ENCODE peak calls at places on chromosome 9, in seven cellular contexts. Z, F, P, K, N, E and Y are unnamed samples.

GRCh38 chr9:18296702-18297531 is 177.0 kb upstream of the ADAMTSL1 start:
- DNase-seq in E (no peak), Z (no peak), P (peak), K (peak), N (no peak), F (peak), Y (no peak)

GRCh38 chr9:129278391-129279237 is 100.6 kb upstream of the IER5L start:
- DNase-seq in P (peak), K (no peak), N (peak), E (peak), Z (no peak), F (peak), Y (no peak)

GRCh38 chr9:126694206-126695081 is 80.7 kb downstream of the LMX1B start:
- DNase-seq in N (no peak), P (no peak), Z (no peak), E (peak), F (no peak), K (no peak), Y (no peak)

GRCh38 chr9:125521462-125522327 is 185.3 kb downstream of the MAPKAP1 start:
- DNase-seq in Z (no peak), K (peak), E (no peak), F (peak), N (no peak), P (peak), Y (peak)

GRCh38 chr9:14326264-14326826 is 12.4 kb upstream of the NFIB start:
- DNase-seq in F (peak), Z (no peak), P (peak), E (no peak), N (no peak), K (peak), Y (peak)

GRCh38 chr9:104836235-104836634 is 72.3 kb downstream of the NIPSNAP3B start:
- DNase-seq in P (no peak), F (peak), Z (no peak), E (no peak), N (no peak), K (no peak), Y (peak)

GRCh38 chr9:115157245-115157674 is 39.3 kb upstream of the TNC start:
- DNase-seq in N (no peak), F (peak), P (peak), E (no peak), Z (no peak), K (peak), Y (no peak)

GRCh38 chr9:130448035-130448624 is 3.4 kb downstream of the ASS1 start:
- DNase-seq in F (no peak), N (no peak), E (no peak), K (no peak), P (peak), Z (no peak), Y (peak)

GRCh38 chr9:23477908-23478307 is 348.1 kb downstream of the ELAVL2 start:
- DNase-seq in F (no peak), E (no peak), Z (no peak), N (no peak), P (no peak), K (no peak), Y (no peak)

GRCh38 chr9:94761506-94761905 is 35.0 kb downstream of the AOPEP start:
- DNase-seq in Z (no peak), N (no peak), E (no peak), K (no peak), P (no peak), F (peak), Y (no peak)

GRCh38 chr9:94591876-94592275 is 1.7 kb downstream of the FBP2 start:
- DNase-seq in P (no peak), K (no peak), Z (no peak), F (no peak), N (no peak), E (no peak), Y (no peak)

GRCh38 chr9:33813712-33814641 is 3.0 kb upstream of the UBE2R2 start:
- DNase-seq in N (no peak), F (peak), E (peak), K (peak), Z (no peak), P (peak), Y (peak)

GRCh38 chr9:136339173-136339957 is 12.0 kb downstream of the GPSM1 start:
- DNase-seq in E (peak), N (no peak), F (peak), P (peak), Z (peak), K (peak), Y (no peak)

GRCh38 chr9:68817079-68817875 is 112.2 kb downstream of the PIP5K1B start:
- DNase-seq in P (no peak), Z (no peak), F (no peak), K (no peak), N (no peak), E (no peak), Y (no peak)

GRCh38 chr9:99823392-99824377 is 2.0 kb downstream of the NR4A3 start:
- DNase-seq in K (peak), P (peak), Z (peak), E (peak), F (peak), N (peak), Y (no peak)

GRCh38 chr9:107338911-107339659 is 56.0 kb downstream of the RAD23B start:
- DNase-seq in F (no peak), Z (no peak), E (no peak), P (no peak), K (no peak), N (no peak), Y (no peak)

GRCh38 chr9:1231998-1232919 is 182.1 kb downstream of the DMRT2 start:
- DNase-seq in N (peak), F (peak), P (peak), E (no peak), Z (peak), K (peak), Y (no peak)

GRCh38 chr9:89234636-89235035 is 56.0 kb upstream of the SHC3 start:
- DNase-seq in K (peak), E (peak), N (no peak), Z (no peak), P (peak), F (peak), Y (peak)

GRCh38 chr9:125189011-125189360 is 617 bp downstream of the PPP6C start:
- DNase-seq in P (peak), Z (peak), K (no peak), E (peak), F (peak), N (peak), Y (no peak)

GRCh38 chr9:136142416-136142800 is 23.7 kb upstream of the TMEM250 start:
- DNase-seq in N (no peak), F (no peak), E (no peak), P (no peak), K (no peak), Z (peak), Y (no peak)

GRCh38 chr9:129483467-129484324 is 137.2 kb downstream of the C9orf50 start:
- DNase-seq in K (peak), E (peak), N (peak), F (peak), Z (peak), P (peak), Y (no peak)

GRCh38 chr9:134366223-134367031 is 40.2 kb downstream of the RXRA start:
- DNase-seq in N (peak), F (peak), E (no peak), K (peak), P (peak), Z (peak), Y (no peak)

GRCh38 chr9:14358523-14358922 is 44.6 kb upstream of the NFIB start:
- DNase-seq in N (no peak), P (no peak), Z (no peak), F (peak), K (peak), E (no peak), Y (no peak)

GRCh38 chr9:136090768-136091581 is 4.1 kb downstream of the NACC2 start:
- DNase-seq in Z (peak), P (peak), N (no peak), F (no peak), E (peak), K (no peak), Y (no peak)

GRCh38 chr9:130159814-130160670 is 12.2 kb upstream of the NCS1 start:
- DNase-seq in Z (no peak), F (no peak), K (no peak), E (no peak), P (no peak), N (no peak), Y (no peak)

GRCh38 chr9:27856054-27856453 is 282.8 kb upstream of the C9orf72 start:
- DNase-seq in P (no peak), N (no peak), Z (no peak), F (no peak), E (no peak), K (no peak), Y (no peak)

GRCh38 chr9:128702445-128702948 is at the start of gene PKN3:
- DNase-seq in P (peak), K (peak), F (peak), N (peak), Z (peak), E (peak), Y (no peak)

GRCh38 chr9:7479300-7479699 is 320.3 kb downstream of the DMAC1 start:
- DNase-seq in E (no peak), N (no peak), Z (no peak), K (no peak), P (no peak), F (no peak), Y (peak)

DNA sequence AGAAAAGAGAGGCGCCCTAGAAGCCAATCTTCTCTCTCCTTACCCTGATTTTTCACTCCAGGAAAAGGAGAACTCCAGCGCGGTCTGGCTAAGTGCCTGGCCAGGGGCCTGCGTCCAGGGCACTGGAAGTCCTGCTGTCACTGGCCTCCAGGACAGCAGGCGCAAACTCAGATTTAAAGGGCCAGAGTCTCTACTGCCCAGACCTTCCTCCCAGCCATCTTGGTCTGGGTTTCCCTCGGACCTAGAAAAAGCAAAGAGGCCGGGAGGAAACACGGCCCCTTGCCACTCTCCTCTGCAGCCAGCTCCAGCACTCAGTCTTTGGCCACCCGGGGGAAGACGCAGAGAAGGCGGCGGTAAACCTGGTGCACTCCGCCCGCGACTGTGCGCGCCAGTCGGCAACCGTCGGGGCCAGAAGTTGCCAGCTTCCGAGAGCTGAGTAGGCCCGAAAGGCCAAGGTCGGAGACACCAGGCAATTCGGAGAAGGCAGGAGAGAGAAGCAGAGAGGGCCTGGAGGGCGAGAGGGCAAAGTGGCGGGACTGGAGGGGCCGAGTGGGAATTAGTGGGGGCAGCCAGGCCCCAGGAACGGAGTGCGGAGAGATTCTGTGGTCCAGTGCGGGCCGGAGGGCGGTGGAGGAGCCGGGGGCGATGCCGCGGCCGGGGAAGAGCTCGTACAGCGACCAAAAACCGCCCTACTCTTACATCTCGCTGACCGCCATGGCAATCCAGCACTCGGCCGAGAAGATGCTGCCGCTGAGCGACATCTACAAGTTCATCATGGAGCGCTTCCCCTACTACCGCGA is at the start of gene FOXB2:
- DNase-seq in P (no peak), Z (no peak), K (no peak), E (peak), F (no peak), N (no peak), Y (no peak)
- H3K4me3 ChIP-seq in P (peak), Z (peak), K (no peak), E (peak), F (no peak), N (no peak), Y (no peak)

GRCh38 chr9:36023260-36024048 is 13.3 kb upstream of the RECK start:
- DNase-seq in F (peak), E (peak), N (peak), Z (peak), K (peak), P (peak), Y (peak)
- H3K4me3 ChIP-seq in F (no peak), E (no peak), N (no peak), Z (no peak), K (no peak), P (no peak), Y (no peak)

DNA sequence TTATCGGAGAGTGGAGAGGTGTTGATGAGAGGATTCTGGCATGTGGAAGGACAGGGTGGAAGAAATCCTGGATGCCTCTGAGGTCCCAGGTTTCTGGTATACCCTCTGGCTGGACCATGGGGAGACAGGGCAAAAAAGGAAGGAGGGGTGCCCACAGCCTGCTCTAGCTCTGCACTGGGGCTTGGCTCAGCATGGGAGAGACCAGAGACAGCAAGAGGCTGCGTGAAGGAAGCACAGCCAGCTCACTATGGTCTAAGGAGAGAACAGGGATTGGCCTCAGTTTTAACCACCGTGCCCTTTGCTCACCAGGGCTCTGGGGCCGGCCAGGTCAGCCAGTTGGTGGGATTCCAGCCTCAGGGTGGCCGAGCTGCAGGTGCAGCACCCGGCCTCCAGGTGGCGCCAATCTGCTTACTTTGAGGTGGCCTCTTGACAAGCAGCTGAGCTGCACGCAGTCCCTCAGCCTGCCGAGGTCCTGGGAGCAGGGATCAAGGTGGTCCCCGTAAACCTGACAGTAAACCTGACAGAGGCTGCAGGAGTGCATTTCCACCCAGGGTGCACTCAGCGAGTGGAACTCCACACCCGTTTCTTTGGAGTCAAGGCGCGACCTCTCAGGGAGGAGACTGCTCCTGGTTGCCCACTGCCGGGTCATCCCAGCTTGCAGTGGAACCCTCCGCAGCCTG is 25.0 kb upstream of the SPTLC1 start:
- DNase-seq in F (peak), P (peak), N (peak), E (peak), K (peak), Z (peak), Y (peak)
- H3K4me3 ChIP-seq in F (peak), P (peak), N (no peak), E (no peak), K (peak), Z (no peak), Y (no peak)

DNA sequence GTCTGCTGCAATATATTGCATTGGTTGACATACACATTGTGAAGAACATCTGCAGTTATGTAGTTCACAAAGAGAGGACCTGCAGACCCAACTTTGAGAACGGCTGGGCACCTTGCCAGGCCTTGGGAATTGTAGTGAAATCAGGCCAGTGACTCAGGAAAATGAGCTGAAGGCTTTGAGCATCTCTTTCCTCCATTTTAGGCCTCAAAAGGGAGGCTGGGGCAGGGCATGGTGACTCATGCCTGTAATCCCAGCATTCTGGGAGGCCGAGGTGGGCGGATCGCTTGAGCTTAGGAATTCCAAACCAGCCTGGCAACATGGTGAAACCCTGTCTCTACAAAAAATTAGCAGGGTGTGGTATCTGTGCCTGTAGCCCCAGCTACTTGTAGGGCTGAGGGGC is 1.4 kb upstream of the IPPK start:
- DNase-seq in P (peak), F (peak), K (peak), N (peak), E (no peak), Z (peak), Y (no peak)
- H3K4me3 ChIP-seq in P (peak), F (peak), K (peak), N (no peak), E (peak), Z (peak), Y (peak)

DNA sequence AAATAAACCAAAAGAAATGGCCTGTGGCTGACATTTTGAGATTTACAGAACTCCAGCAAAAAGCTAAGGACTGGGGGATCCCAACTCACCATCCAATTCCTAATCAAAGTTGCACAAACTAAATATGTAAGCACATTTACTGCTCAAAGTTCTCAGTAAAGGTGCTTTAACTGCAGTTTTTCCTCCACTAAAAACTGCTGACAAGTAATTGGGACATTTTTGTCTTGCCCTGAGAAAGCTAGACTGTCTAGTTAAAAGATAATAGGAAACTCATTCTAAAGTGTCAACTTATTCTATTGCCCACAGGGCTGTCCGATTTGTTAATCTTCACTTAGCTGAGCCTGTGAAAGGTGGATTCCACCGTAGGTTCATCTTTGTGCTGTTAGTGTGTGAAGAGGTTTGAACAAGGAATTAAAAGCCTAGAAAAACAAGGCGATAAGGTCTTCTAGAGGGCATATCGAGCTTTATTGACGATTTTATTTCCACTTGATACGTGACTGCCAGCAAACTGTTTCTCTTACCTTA is 1.0 kb downstream of the DOCK8 start:
- DNase-seq in P (no peak), Z (no peak), F (no peak), N (no peak), E (no peak), K (no peak), Y (no peak)
- H3K4me3 ChIP-seq in P (peak), Z (peak), F (no peak), N (peak), E (peak), K (no peak), Y (no peak)

DNA sequence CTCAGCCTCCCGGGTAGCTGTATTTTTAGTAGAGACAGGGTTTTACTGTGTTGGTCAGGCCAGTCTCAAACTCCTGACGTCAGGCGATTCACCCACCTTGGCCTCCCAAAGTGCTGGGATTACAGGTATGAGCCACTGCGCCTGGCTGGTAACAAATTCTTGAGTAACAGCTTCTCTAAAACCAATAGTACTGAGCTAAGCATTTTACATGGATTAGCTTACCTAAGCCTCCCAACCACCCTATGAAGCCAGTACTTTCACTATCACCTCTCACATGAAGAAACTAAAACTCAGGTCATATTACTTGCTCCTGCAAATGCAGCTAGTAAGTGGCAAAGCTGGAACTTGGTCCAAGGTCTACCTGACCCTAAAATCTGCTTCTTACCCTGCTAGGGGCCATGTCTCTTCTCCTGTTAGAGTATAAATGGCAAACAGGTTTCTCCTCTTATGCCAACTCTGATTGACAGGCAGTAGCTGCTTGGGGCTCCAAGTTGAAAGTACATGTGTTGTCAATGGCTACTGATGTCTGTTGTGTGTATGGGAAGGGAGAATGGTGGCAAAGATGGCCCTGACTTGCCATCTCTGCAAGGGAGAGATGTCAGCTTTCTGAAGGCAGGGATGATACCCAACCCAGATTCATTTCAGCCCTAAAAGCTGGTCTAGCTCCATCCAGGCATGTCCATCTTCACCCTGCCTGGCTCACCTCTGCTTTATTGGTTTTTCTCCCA is 4.0 kb downstream of the PHF19 start:
- DNase-seq in K (no peak), F (no peak), E (no peak), P (no peak), Z (no peak), N (no peak), Y (no peak)
- H3K4me3 ChIP-seq in K (no peak), F (no peak), E (no peak), P (no peak), Z (no peak), N (no peak), Y (no peak)

GRCh38 chr9:20726144-20726543 is 42.1 kb downstream of the FOCAD start:
- DNase-seq in N (no peak), E (no peak), F (no peak), K (no peak), P (no peak), Z (no peak), Y (no peak)

GRCh38 chr9:20728493-20729220 is 44.6 kb downstream of the FOCAD start:
- DNase-seq in N (no peak), E (no peak), P (peak), Z (no peak), K (peak), F (peak), Y (peak)

GRCh38 chr9:20722221-20722620 is 38.2 kb downstream of the FOCAD start:
- DNase-seq in P (no peak), F (no peak), E (no peak), Z (no peak), K (no peak), N (no peak), Y (no peak)

GRCh38 chr9:20729545-20729944 is 45.5 kb downstream of the FOCAD start:
- DNase-seq in E (no peak), P (peak), F (peak), K (peak), N (no peak), Z (no peak), Y (no peak)

GRCh38 chr9:20725675-20726074 is 41.6 kb downstream of the FOCAD start:
- DNase-seq in Z (no peak), F (no peak), K (no peak), P (no peak), E (no peak), N (no peak), Y (no peak)
- H3K4me3 ChIP-seq in Z (no peak), F (no peak), K (no peak), P (no peak), E (no peak), N (no peak), Y (no peak)

GRCh38 chr9:38063363-38063707 is 5.7 kb downstream of the SHB start:
- DNase-seq in F (no peak), N (no peak), E (no peak), P (no peak), Z (no peak), K (no peak), Y (no peak)
- H3K4me3 ChIP-seq in F (no peak), N (no peak), E (no peak), P (no peak), Z (no peak), K (peak), Y (no peak)